ENCODE peak calls at places on chromosomes 4 and X, in five cellular contexts. G, S, M, H and U are unnamed samples.

GRCh38 chr4:156190606-156191005 is 236.9 kb upstream of the CTSO start:
- DNase-seq in G (peak), S (no peak), M (no peak), H (no peak), U (peak)

GRCh38 chr4:46386570-46386969 is 3.4 kb downstream of the GABRA2 start:
- DNase-seq in G (peak), S (no peak), M (no peak), H (no peak), U (no peak)

GRCh38 chrX:16946971-16947562 is 609 bp downstream of the REPS2 start:
- DNase-seq in G (no peak), S (peak), M (peak), H (peak), U (no peak)

GRCh38 chr4:163693211-163693610 is 198.7 kb downstream of the TMA16 start:
- DNase-seq in G (peak), S (no peak), M (no peak), H (no peak), U (peak)

GRCh38 chrX:148290041-148290440 is 210.4 kb upstream of the AFF2 start:
- DNase-seq in G (no peak), S (no peak), M (no peak), H (no peak), U (no peak)

GRCh38 chrX:38382663-38383062 is 30.3 kb downstream of the OTC start:
- DNase-seq in G (no peak), S (no peak), M (no peak), H (no peak), U (no peak)

GRCh38 chr4:74056114-74056857 is 17.8 kb upstream of the CXCL3 start:
- DNase-seq in G (peak), S (no peak), M (no peak), H (no peak), U (peak)

GRCh38 chrX:9670136-9670905 is 95.3 kb downstream of the GPR143 start:
- DNase-seq in G (no peak), S (no peak), M (no peak), H (no peak), U (no peak)

GRCh38 chr4:52852696-52853095 is 9.4 kb upstream of the RASL11B start:
- DNase-seq in G (no peak), S (no peak), M (no peak), H (no peak), U (no peak)

GRCh38 chr4:170374770-170375169 is 285.0 kb upstream of the AADAT start:
- DNase-seq in G (peak), S (peak), M (no peak), H (no peak), U (peak)

GRCh38 chr4:2793920-2794706 is 1.2 kb downstream of the SH3BP2 start:
- DNase-seq in G (no peak), S (peak), M (peak), H (peak), U (peak)

GRCh38 chrX:39750246-39750790 is 347.4 kb downstream of the BCOR start:
- DNase-seq in G (no peak), S (no peak), M (no peak), H (no peak), U (no peak)

GRCh38 chr4:112633477-112634235 is 3.1 kb downstream of the ZGRF1 start:
- DNase-seq in G (peak), S (no peak), M (no peak), H (no peak), U (peak)

GRCh38 chr4:73222466-73223257 is 35.9 kb downstream of the ANKRD17 start:
- DNase-seq in G (peak), S (peak), M (peak), H (no peak), U (peak)

GRCh38 chrX:48890296-48890925 is 7.2 kb downstream of the TIMM17B start:
- DNase-seq in G (peak), S (no peak), M (no peak), H (no peak), U (no peak)

GRCh38 chr4:170025523-170026252 is 507 bp downstream of the MFAP3L start:
- DNase-seq in G (no peak), S (peak), M (peak), H (peak), U (no peak)

GRCh38 chr4:82798168-82799005 is at the start of gene SCD5:
- DNase-seq in G (peak), S (peak), M (peak), H (peak), U (peak)

GRCh38 chrX:53254570-53255461 is 26.6 kb downstream of the IQSEC2 start:
- DNase-seq in G (no peak), S (no peak), M (no peak), H (no peak), U (no peak)

GRCh38 chrX:31333181-31333831 is 261.5 kb upstream of the FTHL17 start:
- DNase-seq in G (peak), S (no peak), M (no peak), H (no peak), U (peak)

GRCh38 chr4:1406416-1406945 is at the start of gene NKX1-1:
- DNase-seq in G (no peak), S (no peak), M (no peak), H (peak), U (no peak)

GRCh38 chr4:2318476-2318875 is 56.6 kb upstream of the MXD4 start:
- DNase-seq in G (no peak), S (no peak), M (no peak), H (no peak), U (no peak)

GRCh38 chrX:38816158-38816557 is 14.9 kb downstream of the MID1IP1 start:
- DNase-seq in G (no peak), S (no peak), M (peak), H (no peak), U (no peak)

GRCh38 chr4:138522366-138522765 is 280.2 kb upstream of the SLC7A11 start:
- DNase-seq in G (peak), S (no peak), M (no peak), H (no peak), U (peak)
- TF ChIP-seq CTCF in G (peak), S (no peak), M (no peak), H (no peak), U (peak)

DNA sequence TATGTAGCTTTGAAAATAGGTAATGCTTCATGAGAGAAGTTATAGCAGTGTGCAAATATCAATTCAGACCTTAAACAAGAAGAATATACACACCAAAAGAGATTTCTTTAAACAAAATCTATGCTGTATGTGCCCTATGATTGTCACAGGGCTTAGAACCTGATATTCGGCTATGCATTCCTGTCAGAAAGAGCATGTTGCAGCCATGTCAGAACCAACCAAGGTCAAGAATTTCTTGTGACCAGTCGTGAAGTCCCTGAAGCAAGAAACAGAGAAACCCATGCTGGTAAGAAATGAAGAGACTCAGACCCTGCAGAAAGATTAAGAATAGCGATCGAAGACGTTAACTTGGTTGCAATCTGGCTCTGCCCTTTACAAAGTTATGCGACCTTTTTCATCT is 210.3 kb upstream of the SPIN4 start:
- DNase-seq in G (peak), S (no peak), M (no peak), H (no peak), U (no peak)
- H3K4me3 ChIP-seq in G (peak), S (peak), M (no peak), H (peak), U (peak)

GRCh38 chr4:21134994-21135393 is 434.7 kb downstream of the PACRGL start:
- DNase-seq in G (peak), S (no peak), M (no peak), H (no peak), U (peak)
- TF ChIP-seq CTCF in G (peak), S (no peak), M (no peak), H (peak), U (peak)

GRCh38 chrX:13697440-13697839 is 8.5 kb downstream of the RAB9A start:
- DNase-seq in G (no peak), S (no peak), M (no peak), H (no peak), U (no peak)
- H3K4me3 ChIP-seq in G (no peak), S (no peak), M (no peak), H (no peak), U (no peak)

DNA sequence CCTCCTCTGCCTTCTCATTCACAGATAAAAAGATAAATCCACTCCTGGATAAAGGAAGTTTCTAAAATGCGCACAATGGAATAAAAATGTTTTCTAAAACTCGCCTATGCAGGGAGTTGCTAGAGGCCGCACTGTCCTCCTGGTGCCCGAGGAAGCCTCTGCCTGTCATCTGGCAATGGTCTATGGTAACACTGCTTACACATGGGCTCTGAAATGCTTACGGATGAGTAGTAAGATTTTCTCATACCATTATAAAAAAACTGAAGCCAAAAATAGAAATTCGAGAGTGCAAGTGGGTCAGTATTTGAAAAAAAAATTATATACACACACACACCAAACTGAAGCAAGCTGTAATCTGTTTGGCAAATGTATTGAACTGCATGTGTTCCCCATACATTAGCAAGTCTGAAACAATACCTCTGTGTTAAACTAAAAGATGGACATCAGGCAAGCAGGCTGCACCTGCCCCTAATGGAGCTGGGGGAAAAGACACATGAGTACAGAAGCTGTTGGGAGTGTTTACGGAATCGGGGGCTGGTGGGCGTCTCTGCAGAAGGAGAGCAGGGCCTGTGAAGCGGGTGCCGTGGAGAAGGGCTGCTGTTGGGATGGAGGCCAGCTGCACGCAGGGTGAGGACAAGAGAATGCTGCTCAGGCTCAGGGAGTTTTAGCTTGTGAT is 103.3 kb upstream of the FAT1 start:
- DNase-seq in G (no peak), S (no peak), M (no peak), H (no peak), U (no peak)
- TF ChIP-seq CTCF in G (no peak), S (no peak), M (no peak), H (no peak), U (no peak)

DNA sequence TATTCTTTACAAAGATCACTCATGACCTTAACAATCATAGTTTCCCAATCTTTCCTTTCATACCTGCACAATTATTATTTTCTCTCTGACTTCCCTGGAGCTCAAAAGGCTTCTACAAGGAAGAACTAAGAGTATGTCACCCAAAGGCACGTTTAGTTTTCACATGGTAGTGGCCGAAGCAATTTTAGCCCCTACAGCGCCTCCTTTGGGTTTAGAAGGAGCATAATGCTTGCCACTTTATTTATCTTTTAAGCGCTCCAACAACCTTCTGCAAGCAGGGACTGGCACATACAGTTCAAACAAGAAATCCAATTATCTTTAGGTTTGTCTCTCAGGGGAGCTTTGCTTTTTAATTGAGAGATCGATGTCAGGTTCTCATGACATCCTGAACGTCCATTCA is 42.0 kb upstream of the IGSF1 start:
- DNase-seq in G (no peak), S (no peak), M (no peak), H (no peak), U (no peak)
- H3K4me3 ChIP-seq in G (no peak), S (no peak), M (no peak), H (no peak), U (no peak)

GRCh38 chr4:15144249-15144966 is 142.1 kb downstream of the CPEB2 start:
- DNase-seq in G (no peak), S (no peak), M (no peak), H (no peak), U (no peak)
- TF ChIP-seq CTCF in G (no peak), S (no peak), M (no peak), H (no peak), U (no peak)